ENCODE peak calls at places on chromosomes 2 and 18, in six cellular contexts. G is T-helper 1 cell; N is lower lobe of right lung; B is frontal cortex; I is stimulated activated CD4-positive, alpha-beta T cell treated with anti-CD3 and anti-CD28 coated beads, Interleukin-1b, Interleukin-23, amount 100 ng/mL, for 48 hours; A is thoracic aorta. R is an unnamed sample.

GRCh38 chr18:13241083-13241892 is 22.7 kb downstream of the LDLRAD4 start:
- DNase-seq in G (no peak), A (no peak), N (peak; percentile 45), I (no peak), B (no peak), R (no peak)

GRCh38 chr2:12613137-12613912 is 103.4 kb upstream of the TRIB2 start:
- DNase-seq in A (no peak), I (no peak), B (no peak), G (no peak), N (no peak), R (no peak)

GRCh38 chr2:176415946-176416499 is 146.8 kb downstream of the MTX2 start:
- DNase-seq in B (no peak), G (no peak), I (no peak), A (no peak), N (no peak), R (no peak)

GRCh38 chr2:62577994-62578836 is 72.2 kb upstream of the TMEM17 start:
- DNase-seq in I (no peak), A (no peak), N (no peak), G (no peak), B (no peak), R (no peak)

GRCh38 chr2:132252191-132252893 is 90.6 kb upstream of the ANKRD30BL start:
- DNase-seq in I (no peak), G (no peak), B (no peak), N (peak; percentile 37), A (no peak), R (no peak)

GRCh38 chr2:65265090-65266045 is 37.7 kb downstream of the ACTR2 start:
- DNase-seq in A (no peak), N (no peak), I (no peak), G (peak; percentile 32), B (peak; percentile 33), R (no peak)

GRCh38 chr2:46737577-46737976 is 178.0 kb downstream of the MCFD2 start:
- DNase-seq in N (no peak), G (no peak), I (no peak), A (no peak), B (no peak), R (no peak)

GRCh38 chr18:49639643-49640361 is 77.9 kb downstream of the LIPG start:
- DNase-seq in I (no peak), A (no peak), N (no peak), B (no peak), G (no peak), R (no peak)